ENCODE peak calls at places on chromosomes 5 and 9, in six cellular contexts. L, J, N, Z, U and C are unnamed samples.

GRCh38 chr5:61817472-61818326 is 485.6 kb downstream of the ZSWIM6 start:
- DNase-seq in N (peak; percentile 23), L (no peak), Z (peak; percentile 49), U (no peak), J (no peak), C (peak; percentile 5)

GRCh38 chr9:110115341-110115820 is 92.6 kb downstream of the C9orf152 start:
- DNase-seq in L (no peak), U (no peak), N (no peak), J (no peak), Z (no peak), C (no peak)

GRCh38 chr5:133249593-133249992 is 197.8 kb downstream of the HSPA4 start:
- DNase-seq in Z (no peak), L (no peak), J (no peak), U (no peak), N (no peak), C (no peak)

GRCh38 chr9:16848189-16848588 is 22.3 kb downstream of the BNC2 start:
- DNase-seq in J (no peak), U (no peak), Z (no peak), L (no peak), N (no peak), C (no peak)

GRCh38 chr5:167624053-167624452 is 667.4 kb upstream of the WWC1 start:
- DNase-seq in U (no peak), J (no peak), N (no peak), Z (no peak), L (no peak), C (no peak)

GRCh38 chr9:35937227-35937626 is 20.7 kb downstream of the OR2S2 start:
- DNase-seq in Z (no peak), J (no peak), U (no peak), N (no peak), L (no peak), C (no peak)

GRCh38 chr9:125694478-125694877 is 12.5 kb downstream of the MAPKAP1 start:
- DNase-seq in Z (no peak), N (no peak), L (no peak), U (no peak), J (no peak), C (peak; percentile 38)

GRCh38 chr5:136890431-136891148 is 525.2 kb upstream of the TRPC7 start:
- DNase-seq in U (no peak), Z (no peak), J (no peak), L (no peak), N (no peak), C (no peak)

GRCh38 chr5:62354028-62354874 is 48.2 kb downstream of the KIF2A start:
- DNase-seq in U (no peak), N (no peak), L (no peak), Z (no peak), J (peak; percentile 1), C (no peak)

GRCh38 chr5:83632874-83633273 is 87.8 kb downstream of the HAPLN1 start:
- DNase-seq in L (no peak), Z (no peak), J (no peak), N (no peak), U (no peak), C (no peak)

GRCh38 chr5:102668220-102668930 is 86.7 kb upstream of the PAM start:
- DNase-seq in U (no peak), N (no peak), Z (no peak), J (peak; percentile 71), L (no peak), C (no peak)

GRCh38 chr9:35729700-35730485 is 2.1 kb downstream of the TLN1 start:
- DNase-seq in Z (peak; percentile 56), N (no peak), J (no peak), U (peak; percentile 5), L (no peak), C (no peak)

GRCh38 chr5:180333661-180334060 is 19.5 kb downstream of the GFPT2 start:
- DNase-seq in U (no peak), L (no peak), J (no peak), Z (no peak), N (no peak), C (no peak)

GRCh38 chr5:174759091-174759490 is 34.7 kb downstream of the MSX2 start:
- DNase-seq in N (no peak), U (no peak), Z (no peak), J (no peak), L (no peak), C (no peak)

GRCh38 chr5:110630350-110630749 is 96.1 kb downstream of the TMEM232 start:
- DNase-seq in J (no peak), N (no peak), U (no peak), Z (no peak), L (no peak), C (no peak)

GRCh38 chr5:126982195-126982594 is 48.2 kb downstream of the MARCHF3 start:
- DNase-seq in N (no peak), U (no peak), J (no peak), Z (no peak), L (no peak), C (no peak)

GRCh38 chr9:121349009-121349408 is 21.0 kb downstream of the STOM start:
- DNase-seq in J (no peak), U (no peak), Z (no peak), L (no peak), N (no peak), C (no peak)

GRCh38 chr5:72428664-72429063 is 78.5 kb downstream of the ZNF366 start:
- DNase-seq in U (no peak), L (no peak), N (no peak), J (no peak), Z (no peak), C (no peak)

GRCh38 chr5:174843263-174844250 is 119.2 kb downstream of the MSX2 start:
- DNase-seq in J (no peak), U (no peak), Z (peak; percentile 33), N (no peak), L (no peak), C (peak; percentile 33)

GRCh38 chr9:134220311-134220710 is 55.9 kb upstream of the RNU6ATAC start:
- DNase-seq in U (no peak), L (no peak), N (no peak), J (no peak), Z (no peak), C (no peak)

GRCh38 chr9:27310582-27310981 is 13.6 kb upstream of the EQTN start:
- DNase-seq in N (no peak), L (no peak), U (no peak), J (no peak), Z (no peak), C (no peak)

GRCh38 chr9:102922526-102922925 is 72.6 kb upstream of the CYLC2 start:
- DNase-seq in Z (no peak), U (no peak), J (no peak), L (no peak), N (no peak), C (no peak)

GRCh38 chr5:110757118-110757729 is 18.4 kb downstream of the SLC25A46 start:
- DNase-seq in U (no peak), N (no peak), L (no peak), Z (no peak), J (peak; percentile 0), C (no peak)

GRCh38 chr9:97941323-97941722 is 3.4 kb upstream of the HEMGN start:
- DNase-seq in J (no peak), L (no peak), N (no peak), U (no peak), Z (no peak), C (no peak)

GRCh38 chr9:118929317-118929716 is 439.9 kb downstream of the BRINP1 start:
- DNase-seq in L (no peak), U (no peak), N (no peak), Z (no peak), J (no peak), C (no peak)

GRCh38 chr5:89343666-89344065 is 460.7 kb upstream of the MEF2C start:
- DNase-seq in U (no peak), J (peak; percentile 3), N (no peak), Z (no peak), L (no peak), C (no peak)

GRCh38 chr5:143737073-143737472 is 74.9 kb upstream of the HMHB1 start:
- DNase-seq in L (no peak), N (no peak), U (no peak), Z (no peak), J (no peak), C (no peak)

GRCh38 chr9:122406264-122406890 is 35.6 kb downstream of the PTGS1 start:
- DNase-seq in U (no peak), Z (no peak), J (no peak), L (no peak), N (no peak), C (no peak)

GRCh38 chr5:72788851-72789505 is 27.5 kb upstream of the TNPO1 start:
- DNase-seq in N (no peak), U (no peak), J (no peak), Z (no peak), L (no peak), C (no peak)

GRCh38 chr5:9207820-9208418 is 338.0 kb downstream of the SEMA5A start:
- DNase-seq in Z (no peak), N (no peak), J (peak; percentile 35), L (no peak), U (no peak), C (no peak)

GRCh38 chr9:16431666-16432065 is 438.8 kb downstream of the BNC2 start:
- DNase-seq in N (no peak), Z (no peak), L (no peak), J (no peak), U (no peak), C (no peak)

GRCh38 chr5:160656961-160657570 is 194.9 kb downstream of the ATP10B start:
- DNase-seq in L (no peak), U (no peak), N (no peak), Z (no peak), J (no peak), C (no peak)

GRCh38 chr5:175718401-175719108 is 60.7 kb downstream of the HRH2 start:
- DNase-seq in Z (no peak), J (no peak), U (peak; percentile 24), N (no peak), L (peak; percentile 61), C (no peak)

GRCh38 chr5:131163315-131164119 is 1.5 kb downstream of the HINT1 start:
- DNase-seq in J (no peak), L (no peak), N (no peak), U (no peak), Z (no peak), C (no peak)

GRCh38 chr9:93675336-93676150 is 99.2 kb downstream of the PHF2 start:
- DNase-seq in U (no peak), J (no peak), Z (peak; percentile 20), L (no peak), N (no peak), C (no peak)

GRCh38 chr9:136079211-136079915 is 15.7 kb downstream of the NACC2 start:
- DNase-seq in L (no peak), N (peak; percentile 13), Z (peak; percentile 29), J (no peak), U (no peak), C (no peak)

GRCh38 chr5:131019601-131020315 is 145.3 kb downstream of the HINT1 start:
- DNase-seq in L (no peak), N (no peak), Z (peak; percentile 38), U (no peak), J (no peak), C (no peak)

GRCh38 chr5:14215901-14216300 is 72.8 kb downstream of the TRIO start:
- DNase-seq in J (no peak), U (no peak), N (no peak), Z (no peak), L (no peak), C (no peak)

GRCh38 chr5:122500245-122501086 is 188.4 kb downstream of the SNCAIP start:
- DNase-seq in J (no peak), U (no peak), Z (peak; percentile 73), N (no peak), L (no peak), C (no peak)

GRCh38 chr5:171573451-171574160 is 154.2 kb downstream of the FGF18 start:
- DNase-seq in Z (no peak), J (no peak), N (no peak), U (no peak), L (no peak), C (no peak)